ENCODE peak calls at places on chromosomes 16 and 17, in eight cellular contexts. One of them, this sample, is unnamed.
A peak's percentile ranks its signal among the peaks of the same experiment; 100 is the strongest.

GRCh38 chr16:23835390-23836077 is at the start of gene PRKCB:
- DNase-seq in HL-60: no peak
- DNase-seq in astrocyte of the spinal cord: peak; percentile 5
- DNase-seq in bronchial epithelial cell: peak; percentile 36
- DNase-seq in mesothelial cell of epicardium: peak; percentile 78
- DNase-seq in Peyer's patch: peak; percentile 96
- DNase-seq in fibroblast of pulmonary artery: peak; percentile 31
- DNase-seq in esophagus squamous epithelium: peak; percentile 57
- DNase-seq in this sample: peak; percentile 78

GRCh38 chr16:89602273-89602951 is 11.0 kb upstream of the DPEP1 start:
- DNase-seq in HL-60: no peak
- DNase-seq in astrocyte of the spinal cord: peak; percentile 87
- DNase-seq in bronchial epithelial cell: peak; percentile 86
- DNase-seq in mesothelial cell of epicardium: peak; percentile 67
- DNase-seq in Peyer's patch: peak; percentile 34
- DNase-seq in fibroblast of pulmonary artery: peak; percentile 87
- DNase-seq in esophagus squamous epithelium: no peak
- DNase-seq in this sample: no peak

GRCh38 chr16:13036600-13036999 is 135.2 kb downstream of the SHISA9 start:
- DNase-seq in HL-60: no peak
- DNase-seq in astrocyte of the spinal cord: peak; percentile 47
- DNase-seq in bronchial epithelial cell: peak; percentile 5
- DNase-seq in mesothelial cell of epicardium: peak; percentile 81
- DNase-seq in Peyer's patch: no peak
- DNase-seq in fibroblast of pulmonary artery: peak; percentile 22
- DNase-seq in esophagus squamous epithelium: no peak
- DNase-seq in this sample: peak; percentile 56

GRCh38 chr17:9811086-9811485 is 10.8 kb downstream of the GSG1L2 start:
- DNase-seq in HL-60: no peak
- DNase-seq in astrocyte of the spinal cord: no peak
- DNase-seq in bronchial epithelial cell: peak; percentile 42
- DNase-seq in mesothelial cell of epicardium: no peak
- DNase-seq in Peyer's patch: no peak
- DNase-seq in fibroblast of pulmonary artery: no peak
- DNase-seq in esophagus squamous epithelium: no peak
- DNase-seq in this sample: no peak

GRCh38 chr17:57548421-57549385 is 196.4 kb downstream of the CCDC182 start:
- DNase-seq in HL-60: no peak
- DNase-seq in astrocyte of the spinal cord: peak; percentile 43
- DNase-seq in bronchial epithelial cell: no peak
- DNase-seq in mesothelial cell of epicardium: no peak
- DNase-seq in Peyer's patch: peak; percentile 47
- DNase-seq in fibroblast of pulmonary artery: peak; percentile 35
- DNase-seq in esophagus squamous epithelium: no peak
- DNase-seq in this sample: no peak

GRCh38 chr16:55036371-55036821 is 105.7 kb downstream of the IRX5 start:
- DNase-seq in HL-60: no peak
- DNase-seq in astrocyte of the spinal cord: no peak
- DNase-seq in bronchial epithelial cell: no peak
- DNase-seq in mesothelial cell of epicardium: no peak
- DNase-seq in Peyer's patch: no peak
- DNase-seq in fibroblast of pulmonary artery: no peak
- DNase-seq in esophagus squamous epithelium: no peak
- DNase-seq in this sample: no peak

GRCh38 chr17:63601439-63602371 is 1.0 kb downstream of the TACO1 start:
- DNase-seq in HL-60: no peak
- DNase-seq in astrocyte of the spinal cord: peak; percentile 17
- DNase-seq in bronchial epithelial cell: no peak
- DNase-seq in mesothelial cell of epicardium: no peak
- DNase-seq in Peyer's patch: no peak
- DNase-seq in fibroblast of pulmonary artery: peak; percentile 12
- DNase-seq in esophagus squamous epithelium: no peak
- DNase-seq in this sample: no peak

GRCh38 chr17:75078097-75079022 is 9.4 kb upstream of the SLC16A5 start:
- DNase-seq in HL-60: no peak
- DNase-seq in astrocyte of the spinal cord: peak; percentile 76
- DNase-seq in bronchial epithelial cell: peak; percentile 46
- DNase-seq in mesothelial cell of epicardium: no peak
- DNase-seq in Peyer's patch: no peak
- DNase-seq in fibroblast of pulmonary artery: peak; percentile 55
- DNase-seq in esophagus squamous epithelium: no peak
- DNase-seq in this sample: no peak

GRCh38 chr16:46833465-46833810 is 2.5 kb upstream of the C16orf87 start:
- DNase-seq in HL-60: no peak
- DNase-seq in astrocyte of the spinal cord: no peak
- DNase-seq in bronchial epithelial cell: no peak
- DNase-seq in mesothelial cell of epicardium: no peak
- DNase-seq in Peyer's patch: no peak
- DNase-seq in fibroblast of pulmonary artery: no peak
- DNase-seq in esophagus squamous epithelium: no peak
- DNase-seq in this sample: no peak

GRCh38 chr17:55224746-55225145 is 40.0 kb upstream of the HLF start:
- DNase-seq in HL-60: no peak
- DNase-seq in astrocyte of the spinal cord: no peak
- DNase-seq in bronchial epithelial cell: no peak
- DNase-seq in mesothelial cell of epicardium: no peak
- DNase-seq in Peyer's patch: no peak
- DNase-seq in fibroblast of pulmonary artery: no peak
- DNase-seq in esophagus squamous epithelium: no peak
- DNase-seq in this sample: no peak

GRCh38 chr17:80738406-80738805 is 193.8 kb downstream of the RPTOR start:
- DNase-seq in HL-60: peak; percentile 78
- DNase-seq in astrocyte of the spinal cord: no peak
- DNase-seq in bronchial epithelial cell: no peak
- DNase-seq in mesothelial cell of epicardium: no peak
- DNase-seq in Peyer's patch: no peak
- DNase-seq in fibroblast of pulmonary artery: no peak
- DNase-seq in esophagus squamous epithelium: no peak
- DNase-seq in this sample: no peak

GRCh38 chr17:77343031-77343866 is 202.5 kb downstream of the SEC14L1 start:
- DNase-seq in HL-60: no peak
- DNase-seq in astrocyte of the spinal cord: no peak
- DNase-seq in bronchial epithelial cell: no peak
- DNase-seq in mesothelial cell of epicardium: no peak
- DNase-seq in Peyer's patch: peak; percentile 14
- DNase-seq in fibroblast of pulmonary artery: no peak
- DNase-seq in esophagus squamous epithelium: no peak
- DNase-seq in this sample: no peak

GRCh38 chr16:4303973-4304372 is 11.9 kb upstream of the GLIS2 start:
- DNase-seq in HL-60: no peak
- DNase-seq in astrocyte of the spinal cord: no peak
- DNase-seq in bronchial epithelial cell: no peak
- DNase-seq in mesothelial cell of epicardium: no peak
- DNase-seq in Peyer's patch: no peak
- DNase-seq in fibroblast of pulmonary artery: no peak
- DNase-seq in esophagus squamous epithelium: no peak
- DNase-seq in this sample: no peak

GRCh38 chr17:40604327-40605080 is 39.2 kb upstream of the CCR7 start:
- DNase-seq in HL-60: no peak
- DNase-seq in astrocyte of the spinal cord: no peak
- DNase-seq in bronchial epithelial cell: no peak
- DNase-seq in mesothelial cell of epicardium: no peak
- DNase-seq in Peyer's patch: no peak
- DNase-seq in fibroblast of pulmonary artery: no peak
- DNase-seq in esophagus squamous epithelium: no peak
- DNase-seq in this sample: no peak

GRCh38 chr16:89001117-89002027 is 24.4 kb upstream of the CBFA2T3 start:
- DNase-seq in HL-60: no peak
- DNase-seq in astrocyte of the spinal cord: no peak
- DNase-seq in bronchial epithelial cell: no peak
- DNase-seq in mesothelial cell of epicardium: peak; percentile 55
- DNase-seq in Peyer's patch: no peak
- DNase-seq in fibroblast of pulmonary artery: no peak
- DNase-seq in esophagus squamous epithelium: no peak
- DNase-seq in this sample: no peak

GRCh38 chr17:41518789-41519449 is at the start of gene KRT15:
- DNase-seq in HL-60: no peak
- DNase-seq in astrocyte of the spinal cord: no peak
- DNase-seq in bronchial epithelial cell: peak; percentile 92
- DNase-seq in mesothelial cell of epicardium: no peak
- DNase-seq in Peyer's patch: no peak
- DNase-seq in fibroblast of pulmonary artery: peak; percentile 16
- DNase-seq in esophagus squamous epithelium: no peak
- DNase-seq in this sample: no peak

GRCh38 chr16:84879569-84880487 is 60.0 kb downstream of the CRISPLD2 start:
- DNase-seq in HL-60: no peak
- DNase-seq in astrocyte of the spinal cord: no peak
- DNase-seq in bronchial epithelial cell: peak; percentile 85
- DNase-seq in mesothelial cell of epicardium: no peak
- DNase-seq in Peyer's patch: no peak
- DNase-seq in fibroblast of pulmonary artery: no peak
- DNase-seq in esophagus squamous epithelium: no peak
- DNase-seq in this sample: no peak
- TF ChIP-seq CTCF in HL-60: no peak
- TF ChIP-seq CTCF in astrocyte of the spinal cord: no peak
- TF ChIP-seq CTCF in bronchial epithelial cell: no peak
- TF ChIP-seq CTCF in mesothelial cell of epicardium: no peak
- TF ChIP-seq CTCF in Peyer's patch: no peak
- TF ChIP-seq CTCF in fibroblast of pulmonary artery: no peak
- TF ChIP-seq CTCF in esophagus squamous epithelium: no peak
- TF ChIP-seq CTCF in this sample: no peak

GRCh38 chr16:68273896-68274295 is 9.6 kb downstream of the SLC7A6 start:
- DNase-seq in HL-60: no peak
- DNase-seq in astrocyte of the spinal cord: no peak
- DNase-seq in bronchial epithelial cell: peak; percentile 59
- DNase-seq in mesothelial cell of epicardium: no peak
- DNase-seq in Peyer's patch: no peak
- DNase-seq in fibroblast of pulmonary artery: no peak
- DNase-seq in esophagus squamous epithelium: no peak
- DNase-seq in this sample: no peak
- TF ChIP-seq CTCF in HL-60: no peak
- TF ChIP-seq CTCF in astrocyte of the spinal cord: no peak
- TF ChIP-seq CTCF in bronchial epithelial cell: no peak
- TF ChIP-seq CTCF in mesothelial cell of epicardium: no peak
- TF ChIP-seq CTCF in Peyer's patch: no peak
- TF ChIP-seq CTCF in fibroblast of pulmonary artery: no peak
- TF ChIP-seq CTCF in esophagus squamous epithelium: no peak
- TF ChIP-seq CTCF in this sample: no peak

GRCh38 chr17:18991531-18992315 is 12.8 kb downstream of the FAM83G start:
- DNase-seq in HL-60: no peak
- DNase-seq in astrocyte of the spinal cord: no peak
- DNase-seq in bronchial epithelial cell: no peak
- DNase-seq in mesothelial cell of epicardium: no peak
- DNase-seq in Peyer's patch: no peak
- DNase-seq in fibroblast of pulmonary artery: no peak
- DNase-seq in esophagus squamous epithelium: no peak
- DNase-seq in this sample: no peak
- TF ChIP-seq CTCF in HL-60: no peak
- TF ChIP-seq CTCF in astrocyte of the spinal cord: no peak
- TF ChIP-seq CTCF in bronchial epithelial cell: no peak
- TF ChIP-seq CTCF in mesothelial cell of epicardium: no peak
- TF ChIP-seq CTCF in Peyer's patch: no peak
- TF ChIP-seq CTCF in fibroblast of pulmonary artery: no peak
- TF ChIP-seq CTCF in esophagus squamous epithelium: no peak
- TF ChIP-seq CTCF in this sample: no peak

GRCh38 chr17:58870747-58871146 is 115.1 kb downstream of the PPM1E start:
- DNase-seq in HL-60: no peak
- DNase-seq in astrocyte of the spinal cord: no peak
- DNase-seq in bronchial epithelial cell: no peak
- DNase-seq in mesothelial cell of epicardium: no peak
- DNase-seq in Peyer's patch: no peak
- DNase-seq in fibroblast of pulmonary artery: peak; percentile 0
- DNase-seq in esophagus squamous epithelium: no peak
- DNase-seq in this sample: no peak
- TF ChIP-seq CTCF in HL-60: no peak
- TF ChIP-seq CTCF in astrocyte of the spinal cord: no peak
- TF ChIP-seq CTCF in bronchial epithelial cell: no peak
- TF ChIP-seq CTCF in mesothelial cell of epicardium: no peak
- TF ChIP-seq CTCF in Peyer's patch: no peak
- TF ChIP-seq CTCF in fibroblast of pulmonary artery: no peak
- TF ChIP-seq CTCF in esophagus squamous epithelium: no peak
- TF ChIP-seq CTCF in this sample: no peak

GRCh38 chr16:57007530-57007929 is 18.2 kb downstream of the NLRC5 start:
- DNase-seq in HL-60: no peak
- DNase-seq in astrocyte of the spinal cord: no peak
- DNase-seq in bronchial epithelial cell: no peak
- DNase-seq in mesothelial cell of epicardium: no peak
- DNase-seq in Peyer's patch: no peak
- DNase-seq in fibroblast of pulmonary artery: no peak
- DNase-seq in esophagus squamous epithelium: no peak
- DNase-seq in this sample: no peak

GRCh38 chr16:57001026-57001669 is 11.8 kb downstream of the NLRC5 start:
- DNase-seq in HL-60: no peak
- DNase-seq in astrocyte of the spinal cord: no peak
- DNase-seq in bronchial epithelial cell: no peak
- DNase-seq in mesothelial cell of epicardium: no peak
- DNase-seq in Peyer's patch: no peak
- DNase-seq in fibroblast of pulmonary artery: no peak
- DNase-seq in esophagus squamous epithelium: no peak
- DNase-seq in this sample: no peak

GRCh38 chr16:57007050-57007449 is 17.7 kb downstream of the NLRC5 start:
- DNase-seq in HL-60: no peak
- DNase-seq in astrocyte of the spinal cord: no peak
- DNase-seq in bronchial epithelial cell: no peak
- DNase-seq in mesothelial cell of epicardium: no peak
- DNase-seq in Peyer's patch: no peak
- DNase-seq in fibroblast of pulmonary artery: no peak
- DNase-seq in esophagus squamous epithelium: no peak
- DNase-seq in this sample: no peak

GRCh38 chr16:57003439-57004386 is 14.4 kb downstream of the NLRC5 start:
- DNase-seq in HL-60: no peak
- DNase-seq in astrocyte of the spinal cord: no peak
- DNase-seq in bronchial epithelial cell: no peak
- DNase-seq in mesothelial cell of epicardium: no peak
- DNase-seq in Peyer's patch: peak; percentile 68
- DNase-seq in fibroblast of pulmonary artery: no peak
- DNase-seq in esophagus squamous epithelium: no peak
- DNase-seq in this sample: no peak

DNA sequence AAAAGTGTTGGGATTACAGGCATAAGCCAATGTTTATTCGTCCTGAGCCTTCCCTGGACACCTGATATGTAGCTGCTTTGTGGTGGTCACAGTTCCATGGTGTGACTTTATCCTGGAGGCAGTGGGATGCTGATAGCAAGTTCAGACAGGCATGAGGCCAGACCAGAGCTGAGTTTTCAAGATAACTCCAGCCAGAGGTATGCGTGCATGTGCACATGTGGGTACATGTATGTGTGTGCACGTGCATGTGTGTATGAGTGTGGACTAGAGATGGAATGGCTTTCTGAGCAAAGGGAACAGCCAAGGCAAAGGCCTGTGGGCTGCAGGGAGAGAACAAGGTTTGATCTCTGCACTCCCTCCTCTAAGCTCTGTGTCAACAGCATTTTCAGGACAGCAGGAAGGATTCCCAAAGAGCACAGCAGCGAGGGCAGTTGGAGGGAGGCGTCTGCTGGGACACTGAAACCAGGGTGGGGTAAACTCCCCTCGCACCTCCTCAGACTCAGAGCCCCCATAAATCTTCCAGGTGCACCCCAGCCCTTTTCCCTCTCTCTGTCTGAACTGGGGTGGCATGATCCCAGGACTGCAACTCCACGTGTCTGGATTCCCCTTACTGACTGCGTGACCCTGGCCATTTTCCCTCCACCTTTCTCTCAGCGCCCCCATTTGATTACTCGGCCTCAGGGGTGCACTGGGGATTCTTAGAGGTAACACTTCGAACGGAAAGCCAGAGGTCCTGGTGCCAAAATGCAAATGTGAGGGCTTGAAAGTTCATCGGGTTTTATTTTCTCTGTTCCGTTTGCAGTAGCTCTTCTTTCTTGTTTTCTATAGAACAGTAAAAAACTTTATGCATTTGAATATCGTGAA is 15.3 kb downstream of the NLRC5 start:
- DNase-seq in HL-60: no peak
- DNase-seq in astrocyte of the spinal cord: no peak
- DNase-seq in bronchial epithelial cell: peak; percentile 77
- DNase-seq in mesothelial cell of epicardium: no peak
- DNase-seq in Peyer's patch: no peak
- DNase-seq in fibroblast of pulmonary artery: no peak
- DNase-seq in esophagus squamous epithelium: no peak
- DNase-seq in this sample: no peak
- TF ChIP-seq CTCF in HL-60: no peak
- TF ChIP-seq CTCF in astrocyte of the spinal cord: no peak
- TF ChIP-seq CTCF in bronchial epithelial cell: no peak
- TF ChIP-seq CTCF in mesothelial cell of epicardium: no peak
- TF ChIP-seq CTCF in Peyer's patch: no peak
- TF ChIP-seq CTCF in fibroblast of pulmonary artery: no peak
- TF ChIP-seq CTCF in esophagus squamous epithelium: no peak
- TF ChIP-seq CTCF in this sample: no peak

This sample was measured in progenitor cell of endocrine pancreas.